ENCODE peak calls at places on chromosomes 2 and 18, in four cellular contexts. One of them, this sample, is unnamed.

GRCh38 chr2:85668857-85669142 is 801 bp upstream of the SFTPB start:
- DNase-seq in GM03348: no peak
- DNase-seq in activated T-helper 1 cell treated with anti-CD3 and anti-CD28 coated beads, Interleukin-2, amount 50 U/mL, for 16 hours: no peak
- DNase-seq in pancreas: no peak
- DNase-seq in this sample: no peak

GRCh38 chr2:237072067-237072931 is 13.4 kb upstream of the COPS8 start:
- DNase-seq in pancreas: peak
- DNase-seq in GM03348: peak
- DNase-seq in activated T-helper 1 cell treated with anti-CD3 and anti-CD28 coated beads, Interleukin-2, amount 50 U/mL, for 16 hours: peak
- DNase-seq in this sample: peak

GRCh38 chr2:105641389-105641811 is 103.3 kb upstream of the NCK2 start:
- DNase-seq in pancreas: peak
- DNase-seq in GM03348: no peak
- DNase-seq in activated T-helper 1 cell treated with anti-CD3 and anti-CD28 coated beads, Interleukin-2, amount 50 U/mL, for 16 hours: no peak
- DNase-seq in this sample: no peak

GRCh38 chr18:48866028-48866733 is 84.6 kb downstream of the SMAD7 start:
- DNase-seq in pancreas: peak
- DNase-seq in GM03348: peak
- DNase-seq in activated T-helper 1 cell treated with anti-CD3 and anti-CD28 coated beads, Interleukin-2, amount 50 U/mL, for 16 hours: no peak
- DNase-seq in this sample: no peak

GRCh38 chr2:173511942-173512341 is 157.3 kb downstream of the CDCA7 start:
- DNase-seq in pancreas: no peak
- DNase-seq in GM03348: no peak
- DNase-seq in activated T-helper 1 cell treated with anti-CD3 and anti-CD28 coated beads, Interleukin-2, amount 50 U/mL, for 16 hours: no peak
- DNase-seq in this sample: no peak

GRCh38 chr18:70453058-70453775 is 164.4 kb downstream of the SOCS6 start:
- DNase-seq in GM03348: no peak
- DNase-seq in activated T-helper 1 cell treated with anti-CD3 and anti-CD28 coated beads, Interleukin-2, amount 50 U/mL, for 16 hours: no peak
- DNase-seq in pancreas: no peak
- DNase-seq in this sample: no peak

GRCh38 chr2:227805578-227805977 is 8.1 kb upstream of the CCL20 start:
- DNase-seq in activated T-helper 1 cell treated with anti-CD3 and anti-CD28 coated beads, Interleukin-2, amount 50 U/mL, for 16 hours: no peak
- DNase-seq in GM03348: no peak
- DNase-seq in pancreas: no peak
- DNase-seq in this sample: peak

GRCh38 chr2:11775384-11775783 is 29.0 kb downstream of the LPIN1 start:
- DNase-seq in GM03348: peak
- DNase-seq in pancreas: no peak
- DNase-seq in activated T-helper 1 cell treated with anti-CD3 and anti-CD28 coated beads, Interleukin-2, amount 50 U/mL, for 16 hours: no peak
- DNase-seq in this sample: no peak

GRCh38 chr2:97662895-97663625 is 784 bp downstream of the ACTR1B start:
- DNase-seq in GM03348: peak
- DNase-seq in activated T-helper 1 cell treated with anti-CD3 and anti-CD28 coated beads, Interleukin-2, amount 50 U/mL, for 16 hours: peak
- DNase-seq in pancreas: peak
- DNase-seq in this sample: peak

This sample was measured in stimulated activated naive CD4-positive, alpha-beta T cell treated with Interleukin-2 at 50 U/mL for 16 hours.